ENCODE peak calls at places on chromosomes 13 and 19, in five cellular contexts. D is dermis microvascular lymphatic vessel endothelial cell, Q is upper lobe of right lung, G is NCI-H82, F is left ventricle myocardium inferior. S is an unnamed sample.

GRCh38 chr13:91127995-91128394 is 219.5 kb upstream of the MIR17HG start:
- DNase-seq in D (no peak), Q (no peak), G (no peak), F (no peak), S (no peak)

GRCh38 chr13:43785681-43786471 is 896 bp downstream of the ENOX1 start:
- DNase-seq in D (peak), Q (peak), G (peak), F (peak), S (peak)

GRCh38 chr19:32651729-32652140 is 23.2 kb downstream of the ANKRD27 start:
- DNase-seq in D (no peak), Q (no peak), G (no peak), F (peak), S (peak)

GRCh38 chr13:97234236-97234635 is 12.1 kb downstream of the MBNL2 start:
- DNase-seq in D (no peak), Q (no peak), G (no peak), F (no peak), S (no peak)

GRCh38 chr19:18049390-18049789 is 37.3 kb downstream of the IL12RB1 start:
- DNase-seq in D (peak), Q (peak), G (no peak), F (peak), S (no peak)

GRCh38 chr13:94298346-94298745 is 181.1 kb downstream of the DCT start:
- DNase-seq in D (no peak), Q (no peak), G (peak), F (no peak), S (peak)

GRCh38 chr13:98033277-98034247 is 80.1 kb downstream of the IPO5 start:
- DNase-seq in D (peak), Q (no peak), G (peak), F (no peak), S (peak)

GRCh38 chr13:44397766-44398223 is 24.2 kb downstream of the SERP2 start:
- DNase-seq in D (no peak), Q (no peak), G (peak), F (no peak), S (no peak)

GRCh38 chr13:100872761-100873160 is 198.2 kb upstream of the TMTC4 start:
- DNase-seq in D (no peak), Q (no peak), G (peak), F (no peak), S (no peak)

GRCh38 chr19:3055741-3056453 is 6.4 kb downstream of the TLE5 start:
- DNase-seq in D (no peak), Q (peak), G (peak), F (no peak), S (peak)

GRCh38 chr13:113928701-113929627 is 44.9 kb downstream of the C13orf46 start:
- DNase-seq in D (no peak), Q (peak), G (no peak), F (peak), S (no peak)

GRCh38 chr19:47609885-47610545 is 1.1 kb downstream of the BICRA start:
- DNase-seq in D (peak), Q (peak), G (peak), F (peak), S (peak)

GRCh38 chr13:41842029-41842428 is 118.9 kb downstream of the VWA8 start:
- DNase-seq in D (peak), Q (no peak), G (no peak), F (no peak), S (no peak)

GRCh38 chr13:112891477-112892401 is 77.3 kb upstream of the MCF2L start:
- DNase-seq in D (no peak), Q (no peak), G (no peak), F (no peak), S (no peak)

GRCh38 chr13:97468331-97468730 is 34.4 kb downstream of the RAP2A start:
- DNase-seq in D (no peak), Q (no peak), G (peak), F (no peak), S (peak)

GRCh38 chr19:6862673-6863078 is 24.7 kb upstream of the ADGRE1 start:
- DNase-seq in D (peak), Q (peak), G (peak), F (peak), S (peak)

GRCh38 chr19:48837586-48838191 is 1.4 kb upstream of the HSD17B14 start:
- DNase-seq in D (no peak), Q (no peak), G (peak), F (no peak), S (no peak)

GRCh38 chr19:30411714-30412113 is 39.5 kb downstream of the ZNF536 start:
- DNase-seq in D (no peak), Q (no peak), G (no peak), F (no peak), S (no peak)

GRCh38 chr13:51793570-51794273 is 10.2 kb downstream of the DHRS12 start:
- DNase-seq in D (peak), Q (no peak), G (no peak), F (no peak), S (peak)

GRCh38 chr13:102642475-102642874 is 45.7 kb downstream of the TPP2 start:
- DNase-seq in D (no peak), Q (peak), G (peak), F (peak), S (no peak)

GRCh38 chr19:7756258-7756657 is 6.8 kb upstream of the CLEC4M start:
- DNase-seq in D (no peak), Q (no peak), G (no peak), F (no peak), S (no peak)

GRCh38 chr13:50340566-50341287 is 325.5 kb downstream of the KCNRG start:
- DNase-seq in D (no peak), Q (no peak), G (peak), F (no peak), S (no peak)

GRCh38 chr19:17902701-17903100 is 30.1 kb upstream of the CCDC124 start:
- DNase-seq in D (no peak), Q (no peak), G (peak), F (no peak), S (no peak)

GRCh38 chr19:4139614-4140236 is 13.7 kb upstream of the CREB3L3 start:
- DNase-seq in D (peak), Q (peak), G (peak), F (peak), S (peak)

GRCh38 chr19:6204212-6204611 is 68.7 kb downstream of the ACSBG2 start:
- DNase-seq in D (no peak), Q (no peak), G (no peak), F (no peak), S (no peak)

GRCh38 chr13:110388141-110388943 is 81.3 kb downstream of the COL4A2 start:
- DNase-seq in D (no peak), Q (no peak), G (peak), F (no peak), S (peak)

GRCh38 chr13:44158741-44159632 is 214.6 kb upstream of the SERP2 start:
- DNase-seq in D (no peak), Q (no peak), G (no peak), F (no peak), S (no peak)

GRCh38 chr19:406999-407491 is 1.9 kb downstream of the C2CD4C start:
- DNase-seq in D (no peak), Q (no peak), G (no peak), F (no peak), S (no peak)

GRCh38 chr13:64684685-64685431 is 2545.3 kb downstream of the PCDH9 start:
- DNase-seq in D (no peak), Q (no peak), G (no peak), F (no peak), S (peak)

GRCh38 chr13:20389696-20390525 is 135.7 kb downstream of the CRYL1 start:
- DNase-seq in D (no peak), Q (no peak), G (no peak), F (no peak), S (peak)

GRCh38 chr19:5926641-5927438 is 12.8 kb downstream of the CAPS start:
- DNase-seq in D (no peak), Q (no peak), G (no peak), F (peak), S (peak)

GRCh38 chr19:56111601-56112312 is 9.3 kb downstream of the ZNF787 start:
- DNase-seq in D (peak), Q (peak), G (no peak), F (peak), S (no peak)

GRCh38 chr19:55973982-55974381 is 12.6 kb upstream of the NLRP5 start:
- DNase-seq in D (no peak), Q (no peak), G (no peak), F (no peak), S (no peak)

GRCh38 chr19:11421607-11422098 is 2.5 kb upstream of the RGL3 start:
- DNase-seq in D (no peak), Q (peak), G (peak), F (peak), S (peak)

GRCh38 chr13:70523622-70524021 is 415.4 kb upstream of the KLHL1 start:
- DNase-seq in D (no peak), Q (no peak), G (peak), F (no peak), S (no peak)

GRCh38 chr13:51125495-51126226 is 14.6 kb upstream of the C13orf42 start:
- DNase-seq in D (peak), Q (peak), G (peak), F (peak), S (peak)

GRCh38 chr19:30784850-30785459 is 412.8 kb downstream of the ZNF536 start:
- DNase-seq in D (no peak), Q (peak), G (peak), F (peak), S (peak)

GRCh38 chr19:31354316-31354715 is 5.1 kb upstream of the TSHZ3 start:
- DNase-seq in D (no peak), Q (no peak), G (no peak), F (no peak), S (no peak)

GRCh38 chr13:26558074-26558805 is 757 bp downstream of the WASF3 start:
- DNase-seq in D (peak), Q (no peak), G (peak), F (peak), S (peak)

S was measured in mesendoderm.